ENCODE peak calls at places on chromosomes 7 and 10, in seven cellular contexts. One of them, this sample, is unnamed.
A peak's percentile ranks its signal among the peaks of the same experiment; 100 is the strongest.

GRCh38 chr7:116573541-116573940 is 48.7 kb downstream of the CAV1 start:
- DNase-seq in stimulated activated CD4-positive, alpha-beta T cell treated with anti-CD3 and anti-CD28 coated beads, Interleukin-1b, Interleukin-23, amount 100 ng/mL, for 24 hours: no peak
- DNase-seq in fibroblast of the conjunctiva: no peak
- DNase-seq in T-cell: no peak
- DNase-seq in activated CD4-positive, alpha-beta T cell treated with anti-CD3 and anti-CD28 coated beads for 1 hour: no peak
- DNase-seq in choroid plexus epithelial cell: no peak
- DNase-seq in CD4-positive, alpha-beta T cell: no peak
- DNase-seq in this sample: no peak

GRCh38 chr10:59865101-59865500 is 41.3 kb downstream of the CCDC6 start:
- DNase-seq in T-cell: no peak
- DNase-seq in fibroblast of the conjunctiva: peak; percentile 9
- DNase-seq in stimulated activated CD4-positive, alpha-beta T cell treated with anti-CD3 and anti-CD28 coated beads, Interleukin-1b, Interleukin-23, amount 100 ng/mL, for 24 hours: no peak
- DNase-seq in choroid plexus epithelial cell: peak; percentile 65
- DNase-seq in activated CD4-positive, alpha-beta T cell treated with anti-CD3 and anti-CD28 coated beads for 1 hour: no peak
- DNase-seq in CD4-positive, alpha-beta T cell: no peak
- DNase-seq in this sample: peak; percentile 70

GRCh38 chr10:77350134-77350533 is 287.5 kb downstream of the KCNMA1 start:
- DNase-seq in stimulated activated CD4-positive, alpha-beta T cell treated with anti-CD3 and anti-CD28 coated beads, Interleukin-1b, Interleukin-23, amount 100 ng/mL, for 24 hours: no peak
- DNase-seq in fibroblast of the conjunctiva: no peak
- DNase-seq in choroid plexus epithelial cell: no peak
- DNase-seq in T-cell: no peak
- DNase-seq in activated CD4-positive, alpha-beta T cell treated with anti-CD3 and anti-CD28 coated beads for 1 hour: no peak
- DNase-seq in CD4-positive, alpha-beta T cell: no peak
- DNase-seq in this sample: peak; percentile 46

GRCh38 chr7:55550010-55550409 is 22.3 kb downstream of the VOPP1 start:
- DNase-seq in stimulated activated CD4-positive, alpha-beta T cell treated with anti-CD3 and anti-CD28 coated beads, Interleukin-1b, Interleukin-23, amount 100 ng/mL, for 24 hours: no peak
- DNase-seq in T-cell: no peak
- DNase-seq in choroid plexus epithelial cell: no peak
- DNase-seq in fibroblast of the conjunctiva: no peak
- DNase-seq in activated CD4-positive, alpha-beta T cell treated with anti-CD3 and anti-CD28 coated beads for 1 hour: no peak
- DNase-seq in CD4-positive, alpha-beta T cell: no peak
- DNase-seq in this sample: no peak

GRCh38 chr10:97715259-97715874 is 1.8 kb downstream of the MARVELD1 start:
- DNase-seq in CD4-positive, alpha-beta T cell: no peak
- DNase-seq in activated CD4-positive, alpha-beta T cell treated with anti-CD3 and anti-CD28 coated beads for 1 hour: no peak
- DNase-seq in fibroblast of the conjunctiva: no peak
- DNase-seq in T-cell: no peak
- DNase-seq in stimulated activated CD4-positive, alpha-beta T cell treated with anti-CD3 and anti-CD28 coated beads, Interleukin-1b, Interleukin-23, amount 100 ng/mL, for 24 hours: no peak
- DNase-seq in choroid plexus epithelial cell: no peak
- DNase-seq in this sample: no peak

GRCh38 chr7:14236834-14237233 is 247.4 kb upstream of the ETV1 start:
- DNase-seq in stimulated activated CD4-positive, alpha-beta T cell treated with anti-CD3 and anti-CD28 coated beads, Interleukin-1b, Interleukin-23, amount 100 ng/mL, for 24 hours: no peak
- DNase-seq in T-cell: no peak
- DNase-seq in CD4-positive, alpha-beta T cell: no peak
- DNase-seq in choroid plexus epithelial cell: no peak
- DNase-seq in activated CD4-positive, alpha-beta T cell treated with anti-CD3 and anti-CD28 coated beads for 1 hour: no peak
- DNase-seq in fibroblast of the conjunctiva: no peak
- DNase-seq in this sample: peak; percentile 19

GRCh38 chr7:68411742-68412141 is 1186.5 kb upstream of the AUTS2 start:
- DNase-seq in fibroblast of the conjunctiva: no peak
- DNase-seq in choroid plexus epithelial cell: no peak
- DNase-seq in T-cell: no peak
- DNase-seq in CD4-positive, alpha-beta T cell: no peak
- DNase-seq in activated CD4-positive, alpha-beta T cell treated with anti-CD3 and anti-CD28 coated beads for 1 hour: no peak
- DNase-seq in stimulated activated CD4-positive, alpha-beta T cell treated with anti-CD3 and anti-CD28 coated beads, Interleukin-1b, Interleukin-23, amount 100 ng/mL, for 24 hours: no peak
- DNase-seq in this sample: no peak

GRCh38 chr7:50798126-50798525 is 15.4 kb upstream of the GRB10 start:
- DNase-seq in fibroblast of the conjunctiva: no peak
- DNase-seq in CD4-positive, alpha-beta T cell: no peak
- DNase-seq in stimulated activated CD4-positive, alpha-beta T cell treated with anti-CD3 and anti-CD28 coated beads, Interleukin-1b, Interleukin-23, amount 100 ng/mL, for 24 hours: no peak
- DNase-seq in choroid plexus epithelial cell: no peak
- DNase-seq in activated CD4-positive, alpha-beta T cell treated with anti-CD3 and anti-CD28 coated beads for 1 hour: no peak
- DNase-seq in T-cell: no peak
- DNase-seq in this sample: no peak

GRCh38 chr7:17269345-17270221 is 28.9 kb upstream of the AHR start:
- DNase-seq in T-cell: no peak
- DNase-seq in stimulated activated CD4-positive, alpha-beta T cell treated with anti-CD3 and anti-CD28 coated beads, Interleukin-1b, Interleukin-23, amount 100 ng/mL, for 24 hours: no peak
- DNase-seq in CD4-positive, alpha-beta T cell: no peak
- DNase-seq in choroid plexus epithelial cell: no peak
- DNase-seq in fibroblast of the conjunctiva: no peak
- DNase-seq in activated CD4-positive, alpha-beta T cell treated with anti-CD3 and anti-CD28 coated beads for 1 hour: no peak
- DNase-seq in this sample: no peak

GRCh38 chr10:93461124-93461806 is 20.9 kb downstream of the MYOF start:
- DNase-seq in stimulated activated CD4-positive, alpha-beta T cell treated with anti-CD3 and anti-CD28 coated beads, Interleukin-1b, Interleukin-23, amount 100 ng/mL, for 24 hours: no peak
- DNase-seq in CD4-positive, alpha-beta T cell: no peak
- DNase-seq in activated CD4-positive, alpha-beta T cell treated with anti-CD3 and anti-CD28 coated beads for 1 hour: no peak
- DNase-seq in T-cell: no peak
- DNase-seq in choroid plexus epithelial cell: peak; percentile 59
- DNase-seq in fibroblast of the conjunctiva: no peak
- DNase-seq in this sample: no peak

GRCh38 chr10:31526681-31527080 is 207.7 kb downstream of the ZEB1 start:
- DNase-seq in T-cell: no peak
- DNase-seq in activated CD4-positive, alpha-beta T cell treated with anti-CD3 and anti-CD28 coated beads for 1 hour: no peak
- DNase-seq in CD4-positive, alpha-beta T cell: no peak
- DNase-seq in fibroblast of the conjunctiva: no peak
- DNase-seq in stimulated activated CD4-positive, alpha-beta T cell treated with anti-CD3 and anti-CD28 coated beads, Interleukin-1b, Interleukin-23, amount 100 ng/mL, for 24 hours: no peak
- DNase-seq in choroid plexus epithelial cell: peak; percentile 25
- DNase-seq in this sample: no peak

GRCh38 chr7:6350057-6350752 is 77.8 kb upstream of the CYTH3 start:
- DNase-seq in stimulated activated CD4-positive, alpha-beta T cell treated with anti-CD3 and anti-CD28 coated beads, Interleukin-1b, Interleukin-23, amount 100 ng/mL, for 24 hours: no peak
- DNase-seq in activated CD4-positive, alpha-beta T cell treated with anti-CD3 and anti-CD28 coated beads for 1 hour: no peak
- DNase-seq in CD4-positive, alpha-beta T cell: no peak
- DNase-seq in choroid plexus epithelial cell: no peak
- DNase-seq in fibroblast of the conjunctiva: no peak
- DNase-seq in T-cell: no peak
- DNase-seq in this sample: no peak

GRCh38 chr7:116403265-116403664 is 96.3 kb upstream of the CAV2 start:
- DNase-seq in activated CD4-positive, alpha-beta T cell treated with anti-CD3 and anti-CD28 coated beads for 1 hour: no peak
- DNase-seq in choroid plexus epithelial cell: peak; percentile 38
- DNase-seq in CD4-positive, alpha-beta T cell: no peak
- DNase-seq in fibroblast of the conjunctiva: peak; percentile 38
- DNase-seq in stimulated activated CD4-positive, alpha-beta T cell treated with anti-CD3 and anti-CD28 coated beads, Interleukin-1b, Interleukin-23, amount 100 ng/mL, for 24 hours: no peak
- DNase-seq in T-cell: no peak
- DNase-seq in this sample: no peak

GRCh38 chr10:77173615-77174461 is 463.8 kb downstream of the KCNMA1 start:
- DNase-seq in choroid plexus epithelial cell: peak; percentile 87
- DNase-seq in T-cell: no peak
- DNase-seq in CD4-positive, alpha-beta T cell: peak; percentile 45
- DNase-seq in activated CD4-positive, alpha-beta T cell treated with anti-CD3 and anti-CD28 coated beads for 1 hour: peak; percentile 22
- DNase-seq in stimulated activated CD4-positive, alpha-beta T cell treated with anti-CD3 and anti-CD28 coated beads, Interleukin-1b, Interleukin-23, amount 100 ng/mL, for 24 hours: peak; percentile 44
- DNase-seq in fibroblast of the conjunctiva: peak; percentile 77
- DNase-seq in this sample: peak; percentile 62

GRCh38 chr10:109647627-109648026 is 275.7 kb downstream of the XPNPEP1 start:
- DNase-seq in stimulated activated CD4-positive, alpha-beta T cell treated with anti-CD3 and anti-CD28 coated beads, Interleukin-1b, Interleukin-23, amount 100 ng/mL, for 24 hours: no peak
- DNase-seq in activated CD4-positive, alpha-beta T cell treated with anti-CD3 and anti-CD28 coated beads for 1 hour: no peak
- DNase-seq in T-cell: no peak
- DNase-seq in fibroblast of the conjunctiva: no peak
- DNase-seq in choroid plexus epithelial cell: no peak
- DNase-seq in CD4-positive, alpha-beta T cell: no peak
- DNase-seq in this sample: no peak

GRCh38 chr7:23184709-23185354 is 3.0 kb downstream of the NUP42 start:
- DNase-seq in stimulated activated CD4-positive, alpha-beta T cell treated with anti-CD3 and anti-CD28 coated beads, Interleukin-1b, Interleukin-23, amount 100 ng/mL, for 24 hours: no peak
- DNase-seq in fibroblast of the conjunctiva: peak; percentile 53
- DNase-seq in T-cell: no peak
- DNase-seq in activated CD4-positive, alpha-beta T cell treated with anti-CD3 and anti-CD28 coated beads for 1 hour: no peak
- DNase-seq in choroid plexus epithelial cell: peak; percentile 77
- DNase-seq in CD4-positive, alpha-beta T cell: no peak
- DNase-seq in this sample: peak; percentile 52